ENCODE peak calls at places on chromosome 1, in seven cellular contexts. One of them, this sample, is unnamed.

GRCh38 chr1:187226396-187226795 is 397.6 kb downstream of the PLA2G4A start:
- DNase-seq in fibroblast of the conjunctiva: no peak
- DNase-seq in substantia nigra: no peak
- DNase-seq in amygdala: no peak
- DNase-seq in astrocyte: peak; percentile 47
- DNase-seq in T47D: no peak
- DNase-seq in T1000: no peak
- DNase-seq in this sample: no peak

GRCh38 chr1:29256395-29256794 is 20.1 kb downstream of the PTPRU start:
- DNase-seq in substantia nigra: no peak
- DNase-seq in fibroblast of the conjunctiva: no peak
- DNase-seq in astrocyte: no peak
- DNase-seq in T1000: no peak
- DNase-seq in amygdala: no peak
- DNase-seq in T47D: no peak
- DNase-seq in this sample: no peak

GRCh38 chr1:22850681-22851080 is 122.0 kb downstream of the LACTBL1 start:
- DNase-seq in astrocyte: no peak
- DNase-seq in T47D: peak; percentile 23
- DNase-seq in T1000: no peak
- DNase-seq in fibroblast of the conjunctiva: no peak
- DNase-seq in substantia nigra: peak; percentile 81
- DNase-seq in amygdala: peak; percentile 22
- DNase-seq in this sample: peak; percentile 83

GRCh38 chr1:199669916-199670315 is 357.6 kb upstream of the NR5A2 start:
- DNase-seq in substantia nigra: no peak
- DNase-seq in T47D: no peak
- DNase-seq in fibroblast of the conjunctiva: no peak
- DNase-seq in amygdala: no peak
- DNase-seq in T1000: no peak
- DNase-seq in astrocyte: no peak
- DNase-seq in this sample: no peak

GRCh38 chr1:210900079-210900478 is 233.9 kb downstream of the KCNH1 start:
- DNase-seq in amygdala: no peak
- DNase-seq in T47D: no peak
- DNase-seq in substantia nigra: no peak
- DNase-seq in fibroblast of the conjunctiva: no peak
- DNase-seq in T1000: no peak
- DNase-seq in astrocyte: no peak
- DNase-seq in this sample: no peak

GRCh38 chr1:41726899-41727748 is 191.6 kb downstream of the HIVEP3 start:
- DNase-seq in T47D: no peak
- DNase-seq in fibroblast of the conjunctiva: no peak
- DNase-seq in astrocyte: no peak
- DNase-seq in amygdala: peak; percentile 62
- DNase-seq in substantia nigra: peak; percentile 47
- DNase-seq in T1000: no peak
- DNase-seq in this sample: no peak

GRCh38 chr1:90504509-90504908 is 212.6 kb downstream of the BARHL2 start:
- DNase-seq in T1000: no peak
- DNase-seq in amygdala: no peak
- DNase-seq in substantia nigra: no peak
- DNase-seq in T47D: no peak
- DNase-seq in fibroblast of the conjunctiva: no peak
- DNase-seq in astrocyte: no peak
- DNase-seq in this sample: no peak

GRCh38 chr1:2358651-2359640 is 32.4 kb downstream of the MORN1 start:
- DNase-seq in T47D: no peak
- DNase-seq in astrocyte: no peak
- DNase-seq in fibroblast of the conjunctiva: no peak
- DNase-seq in substantia nigra: no peak
- DNase-seq in amygdala: no peak
- DNase-seq in T1000: no peak
- DNase-seq in this sample: no peak

GRCh38 chr1:116537439-116537838 is 33.4 kb downstream of the CD58 start:
- DNase-seq in substantia nigra: no peak
- DNase-seq in fibroblast of the conjunctiva: no peak
- DNase-seq in T1000: peak; percentile 58
- DNase-seq in amygdala: no peak
- DNase-seq in astrocyte: peak; percentile 50
- DNase-seq in T47D: peak; percentile 12
- DNase-seq in this sample: no peak

GRCh38 chr1:151012684-151013471 is 4.6 kb downstream of the PRUNE1 start:
- DNase-seq in T1000: no peak
- DNase-seq in substantia nigra: no peak
- DNase-seq in amygdala: no peak
- DNase-seq in astrocyte: peak; percentile 41
- DNase-seq in T47D: no peak
- DNase-seq in fibroblast of the conjunctiva: no peak
- DNase-seq in this sample: no peak

GRCh38 chr1:21541835-21542234 is 32.6 kb downstream of the ALPL start:
- DNase-seq in T1000: no peak
- DNase-seq in T47D: no peak
- DNase-seq in substantia nigra: no peak
- DNase-seq in amygdala: no peak
- DNase-seq in astrocyte: peak; percentile 91
- DNase-seq in fibroblast of the conjunctiva: no peak
- DNase-seq in this sample: no peak

GRCh38 chr1:1614204-1614953 is 921 bp upstream of the MIB2 start:
- DNase-seq in fibroblast of the conjunctiva: peak; percentile 12
- DNase-seq in astrocyte: peak; percentile 86
- DNase-seq in T1000: no peak
- DNase-seq in amygdala: peak; percentile 32
- DNase-seq in substantia nigra: no peak
- DNase-seq in T47D: no peak
- DNase-seq in this sample: peak; percentile 60

This sample was measured in dorsolateral prefrontal cortex.